ENCODE peak calls at places on chromosomes 4 and X, in five cellular contexts. T is heart right ventricle; Z is effector memory CD4-positive, alpha-beta T cell; O is Panc1; B is MM.1S. X is an unnamed sample.

GRCh38 chr4:20418865-20419451 is 167.3 kb downstream of the SLIT2 start:
- DNase-seq in O (no peak), T (no peak), B (peak; percentile 86), Z (no peak), X (peak; percentile 38)

GRCh38 chr4:185682236-185682635 is 129.8 kb downstream of the SORBS2 start:
- DNase-seq in Z (no peak), T (no peak), B (no peak), O (no peak), X (no peak)

GRCh38 chr4:137253949-137254348 is 278.3 kb downstream of the PCDH18 start:
- DNase-seq in O (no peak), T (no peak), Z (no peak), B (no peak), X (no peak)

GRCh38 chrX:18649498-18649951 is 22.4 kb downstream of the RS1 start:
- DNase-seq in O (no peak), Z (no peak), B (no peak), T (no peak), X (no peak)

GRCh38 chr4:72313121-72313520 is 255.9 kb downstream of the ADAMTS3 start:
- DNase-seq in O (no peak), Z (no peak), B (no peak), T (no peak), X (no peak)

GRCh38 chrX:39808471-39808917 is 289.3 kb downstream of the BCOR start:
- DNase-seq in B (no peak), T (peak; percentile 20), O (no peak), Z (no peak), X (no peak)

GRCh38 chr4:182560358-182560757 is 317.2 kb downstream of the TENM3 start:
- DNase-seq in B (no peak), O (no peak), T (no peak), Z (no peak), X (no peak)

GRCh38 chr4:176784816-176785215 is 7.9 kb downstream of the VEGFC start:
- DNase-seq in T (no peak), B (no peak), Z (no peak), O (no peak), X (no peak)

GRCh38 chr4:149708513-149709175 is 107.0 kb downstream of the IQCM start:
- DNase-seq in Z (no peak), O (no peak), B (no peak), T (no peak), X (no peak)

GRCh38 chrX:98931194-98931593 is 1478.9 kb downstream of the PCDH19 start:
- DNase-seq in B (no peak), T (no peak), Z (no peak), O (no peak), X (no peak)

GRCh38 chrX:72526534-72527508 is 45.8 kb downstream of the HDAC8 start:
- DNase-seq in T (no peak), B (no peak), Z (no peak), O (no peak), X (no peak)

GRCh38 chr4:123867910-123868587 is 471.5 kb downstream of the SPRY1 start:
- DNase-seq in O (no peak), T (no peak), B (no peak), Z (no peak), X (no peak)

GRCh38 chr4:169070071-169070894 is 60.2 kb upstream of the CBR4 start:
- DNase-seq in T (peak; percentile 51), O (no peak), Z (no peak), B (no peak), X (no peak)

GRCh38 chr4:112509243-112510190 is 6.5 kb downstream of the NEUROG2 start:
- DNase-seq in Z (no peak), T (no peak), O (no peak), B (no peak), X (no peak)

GRCh38 chrX:23788946-23789345 is 6.0 kb downstream of the SAT1 start:
- DNase-seq in O (no peak), Z (no peak), T (no peak), B (no peak), X (no peak)

GRCh38 chr4:151207186-151207585 is 69.8 kb upstream of the PRSS48 start:
- DNase-seq in B (no peak), T (no peak), O (no peak), Z (no peak), X (no peak)

DNA sequence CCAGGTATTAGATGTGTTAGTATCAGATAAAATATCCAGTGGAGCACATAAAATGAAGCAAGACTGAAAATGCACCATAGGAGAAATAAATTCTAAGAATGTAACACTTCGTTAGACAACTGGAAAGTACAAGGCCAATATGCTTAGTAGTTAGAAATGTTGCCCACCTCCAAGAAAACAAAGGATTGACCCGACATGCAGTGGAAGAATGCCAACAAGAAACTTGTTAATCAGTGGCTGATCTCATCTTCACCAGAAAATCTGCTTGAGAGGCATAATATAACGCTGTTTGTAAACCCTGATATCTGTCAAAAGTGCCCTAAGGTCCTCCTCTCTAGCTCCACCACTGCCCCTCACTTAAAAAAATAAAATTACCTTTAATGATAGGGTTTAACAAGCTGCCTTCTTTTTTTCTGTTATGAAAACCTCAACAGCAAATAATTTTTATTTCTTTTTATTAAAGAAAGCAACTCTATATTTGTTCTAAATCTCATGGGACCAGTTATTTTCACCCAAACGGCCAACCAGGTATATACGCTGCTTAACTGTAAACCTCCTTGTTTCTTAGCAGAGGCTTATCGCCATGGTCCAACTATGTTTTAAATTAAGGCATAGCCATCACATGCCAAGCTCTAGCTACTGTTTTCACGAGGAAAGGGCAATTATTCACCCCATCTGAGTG is 1.8 kb downstream of the RASGEF1B start:
- DNase-seq in Z (no peak), T (no peak), B (no peak), O (no peak), X (no peak)
- H3K4me3 ChIP-seq in Z (peak overlapping the region; percentile 95), T (peak overlapping the region; percentile 68), B (peak overlapping the region; percentile 95), O (no peak overlapping the region), X (peak overlapping the region; percentile 94)

DNA sequence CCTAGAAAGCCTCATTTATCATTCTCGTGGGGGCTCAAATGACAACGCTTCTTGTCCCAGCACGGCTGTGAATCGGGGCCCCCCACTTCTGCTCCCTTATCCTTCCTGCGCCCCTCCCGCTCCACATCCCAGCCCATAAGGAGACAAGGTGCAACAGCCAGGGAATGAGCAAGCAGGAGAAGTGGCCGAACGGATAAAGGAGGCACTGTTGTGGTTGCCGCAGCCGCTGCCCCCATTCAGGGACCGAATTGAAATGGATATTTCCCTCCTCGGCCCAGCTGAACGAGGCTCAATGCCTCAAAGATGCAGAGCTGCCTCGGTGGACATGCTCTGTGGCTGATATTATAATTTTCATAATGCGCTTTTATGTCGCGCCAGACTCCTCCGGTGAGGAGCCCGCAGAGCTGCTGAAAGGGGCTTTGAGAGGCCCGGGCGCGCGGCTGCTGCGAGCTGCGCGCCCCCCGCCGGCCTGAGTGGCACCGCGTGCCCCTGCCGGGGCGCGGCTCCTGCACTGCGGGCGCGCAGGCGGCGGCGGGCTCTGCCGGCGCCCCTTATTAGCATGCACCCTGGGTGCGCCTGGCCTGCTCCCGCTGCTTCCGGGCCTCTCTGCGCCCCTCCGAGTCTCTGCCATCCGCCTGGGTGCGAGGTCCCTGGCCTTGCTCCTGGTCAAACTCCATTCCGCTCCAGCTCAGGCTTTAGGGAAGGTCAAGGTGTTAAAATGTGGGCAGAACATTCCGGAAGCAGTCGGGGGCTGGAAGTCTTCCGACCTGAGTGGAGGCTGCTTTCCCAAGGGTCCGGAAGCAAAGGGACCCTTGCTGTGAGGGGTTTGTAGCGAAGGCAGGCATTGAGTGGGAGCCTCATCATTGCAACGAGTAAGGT is 68.2 kb upstream of the TMEM33 start:
- DNase-seq in O (no peak), T (no peak), B (no peak), Z (no peak), X (no peak)
- H3K4me3 ChIP-seq in O (no peak overlapping the region), T (no peak overlapping the region), B (no peak overlapping the region), Z (no peak overlapping the region), X (no peak overlapping the region)

GRCh38 chr4:89836031-89836777 is 757 bp downstream of the SNCA start:
- DNase-seq in Z (no peak), T (no peak), O (no peak), B (no peak), X (no peak)
- H3K4me3 ChIP-seq in Z (peak overlapping the region; percentile 60), T (peak overlapping the region; percentile 52), O (peak overlapping the region; percentile 51), B (no peak overlapping the region), X (no peak overlapping the region)

GRCh38 chr4:5711479-5712184 is 631 bp downstream of the EVC start:
- DNase-seq in B (peak; percentile 54), Z (no peak), T (peak; percentile 29), O (no peak), X (no peak)
- H3K4me3 ChIP-seq in B (peak overlapping the region; percentile 84), Z (no peak overlapping the region), T (peak overlapping the region; percentile 41), O (peak overlapping the region; percentile 59), X (no peak overlapping the region)

DNA sequence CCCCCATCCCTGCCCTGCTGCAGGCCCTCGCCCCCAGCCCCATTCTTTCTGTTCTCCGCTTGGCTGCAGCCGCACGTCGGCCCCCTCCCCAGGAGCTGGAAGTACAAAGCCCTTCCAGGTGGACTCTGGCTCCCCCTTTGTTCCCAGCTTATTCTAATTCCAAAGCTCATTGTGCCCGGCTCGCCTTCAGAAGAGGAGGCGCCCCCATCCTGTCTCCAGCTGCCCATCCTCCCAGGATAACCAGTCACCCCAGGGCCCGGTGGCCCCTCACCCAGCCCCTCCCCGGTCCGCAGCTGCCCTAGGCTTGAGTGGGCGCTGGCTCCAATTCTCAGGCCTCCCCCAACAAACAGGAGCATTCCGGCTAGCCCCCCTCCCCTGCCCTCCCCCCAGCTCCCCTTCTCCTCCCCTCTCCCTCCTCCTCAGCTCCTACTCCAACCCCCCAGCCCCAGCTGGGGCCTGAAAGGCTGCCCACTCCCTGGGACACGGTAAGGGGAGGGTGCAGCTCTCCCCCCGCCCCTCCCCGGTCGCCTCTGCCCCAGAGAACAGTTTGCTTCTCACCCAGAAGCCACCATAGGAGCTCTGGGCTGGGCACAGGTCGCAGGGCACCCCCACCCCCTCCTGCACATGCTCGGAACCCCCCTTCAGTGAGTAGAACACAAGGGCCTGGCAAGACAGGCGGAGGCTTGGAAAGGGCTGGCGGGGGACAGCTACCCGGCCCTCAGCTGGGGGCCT is 3.1 kb upstream of the SLC6A8 start:
- DNase-seq in B (no peak), O (no peak), T (no peak), Z (no peak), X (no peak)
- H3K4me3 ChIP-seq in B (no peak overlapping the region), O (no peak overlapping the region), T (no peak overlapping the region), Z (no peak overlapping the region), X (no peak overlapping the region)

GRCh38 chr4:107512549-107512948 is 207.5 kb downstream of the PAPSS1 start:
- DNase-seq in Z (no peak), T (no peak), B (no peak), O (no peak), X (no peak)

GRCh38 chr4:107520368-107520767 is 199.7 kb downstream of the PAPSS1 start:
- DNase-seq in B (no peak), T (no peak), Z (no peak), O (no peak), X (no peak)

GRCh38 chr4:107519057-107519456 is 201.0 kb downstream of the PAPSS1 start:
- DNase-seq in B (peak; percentile 42), O (no peak), Z (no peak), T (no peak), X (no peak)

DNA sequence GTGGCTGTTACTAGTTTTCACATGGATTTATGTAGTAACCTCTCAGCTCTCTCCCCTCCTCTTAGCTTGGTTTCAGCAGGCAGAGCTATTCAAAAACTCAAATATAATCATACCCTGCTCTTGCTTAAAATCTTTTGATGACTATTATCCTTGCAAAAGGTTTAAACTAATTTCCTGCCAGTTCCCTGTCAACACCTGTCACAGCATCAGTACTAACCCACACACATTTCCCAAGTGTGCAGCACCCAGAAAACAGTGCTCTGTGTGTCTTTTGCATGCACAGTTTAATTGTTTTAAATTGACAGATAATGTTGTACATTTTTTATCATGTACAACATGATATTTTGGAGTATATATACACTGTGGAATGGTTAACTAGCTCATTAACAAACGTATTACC is 202.0 kb downstream of the PAPSS1 start:
- DNase-seq in B (no peak), O (no peak), T (no peak), Z (no peak), X (no peak)
- H3K4me3 ChIP-seq in B (no peak overlapping the region), O (no peak overlapping the region), T (no peak overlapping the region), Z (no peak overlapping the region), X (no peak overlapping the region)

GRCh38 chr4:8435656-8436121 is 4.8 kb downstream of the ACOX3 start:
- DNase-seq in Z (peak; percentile 5), O (no peak), T (no peak), B (peak; percentile 80), X (peak; percentile 32)
- H3K4me3 ChIP-seq in Z (peak overlapping the region; percentile 58), O (no peak overlapping the region), T (no peak overlapping the region), B (peak overlapping the region; percentile 75), X (peak overlapping the region; percentile 43)